ENCODE peak calls at places on chromosomes 7 and 10, in eight cellular contexts. Y, K, X, V, U, A, I and N are unnamed samples.

GRCh38 chr10:5575482-5576153 is 50.9 kb downstream of the CALML3 start:
- DNase-seq in Y (no peak), K (no peak), X (peak; percentile 86), V (peak; percentile 75), U (peak; percentile 61), A (peak; percentile 82), I (no peak), N (peak; percentile 48)

GRCh38 chr7:28630350-28630749 is 218.0 kb downstream of the CREB5 start:
- DNase-seq in Y (no peak), K (no peak), X (no peak), V (no peak), U (no peak), A (no peak), I (no peak), N (no peak)

GRCh38 chr7:23044581-23044980 is 30.7 kb upstream of the HYCC1 start:
- DNase-seq in Y (no peak), K (no peak), X (no peak), V (no peak), U (no peak), A (no peak), I (peak; percentile 20), N (no peak)

GRCh38 chr10:63723320-63723719 is 202.1 kb downstream of the REEP3 start:
- DNase-seq in Y (no peak), K (no peak), X (no peak), V (no peak), U (no peak), A (no peak), I (no peak), N (no peak)

GRCh38 chr10:109784236-109784635 is 139.1 kb downstream of the XPNPEP1 start:
- DNase-seq in Y (no peak), K (peak; percentile 14), X (no peak), V (peak; percentile 38), U (no peak), A (no peak), I (no peak), N (no peak)

GRCh38 chr7:133197972-133198544 is 54.8 kb upstream of the EXOC4 start:
- DNase-seq in Y (no peak), K (no peak), X (no peak), V (no peak), U (no peak), A (no peak), I (no peak), N (no peak)

GRCh38 chr10:98285416-98285815 is 17.4 kb upstream of the LOXL4 start:
- DNase-seq in Y (no peak), K (no peak), X (no peak), V (no peak), U (no peak), A (no peak), I (no peak), N (no peak)

GRCh38 chr10:89478085-89478738 is 57.2 kb downstream of the SLC16A12 start:
- DNase-seq in Y (no peak), K (no peak), X (no peak), V (peak; percentile 62), U (no peak), A (no peak), I (peak; percentile 18), N (no peak)

GRCh38 chr10:51029172-51029641 is 45.1 kb upstream of the PRKG1 start:
- DNase-seq in Y (no peak), K (peak; percentile 28), X (peak; percentile 86), V (peak; percentile 4), U (no peak), A (no peak), I (no peak), N (no peak)

GRCh38 chr10:28381465-28381864 is 78.6 kb upstream of the MPP7 start:
- DNase-seq in Y (no peak), K (no peak), X (no peak), V (no peak), U (no peak), A (no peak), I (no peak), N (no peak)

GRCh38 chr7:100407285-100408180 is 21.0 kb downstream of the ZCWPW1 start:
- DNase-seq in Y (peak; percentile 33), K (no peak), X (peak; percentile 81), V (peak; percentile 62), U (no peak), A (no peak), I (peak; percentile 72), N (peak; percentile 87)

GRCh38 chr10:110336111-110336721 is 31.5 kb upstream of the SMNDC1 start:
- DNase-seq in Y (no peak), K (peak; percentile 95), X (peak; percentile 91), V (peak; percentile 99), U (no peak), A (no peak), I (peak; percentile 78), N (peak; percentile 98)

DNA sequence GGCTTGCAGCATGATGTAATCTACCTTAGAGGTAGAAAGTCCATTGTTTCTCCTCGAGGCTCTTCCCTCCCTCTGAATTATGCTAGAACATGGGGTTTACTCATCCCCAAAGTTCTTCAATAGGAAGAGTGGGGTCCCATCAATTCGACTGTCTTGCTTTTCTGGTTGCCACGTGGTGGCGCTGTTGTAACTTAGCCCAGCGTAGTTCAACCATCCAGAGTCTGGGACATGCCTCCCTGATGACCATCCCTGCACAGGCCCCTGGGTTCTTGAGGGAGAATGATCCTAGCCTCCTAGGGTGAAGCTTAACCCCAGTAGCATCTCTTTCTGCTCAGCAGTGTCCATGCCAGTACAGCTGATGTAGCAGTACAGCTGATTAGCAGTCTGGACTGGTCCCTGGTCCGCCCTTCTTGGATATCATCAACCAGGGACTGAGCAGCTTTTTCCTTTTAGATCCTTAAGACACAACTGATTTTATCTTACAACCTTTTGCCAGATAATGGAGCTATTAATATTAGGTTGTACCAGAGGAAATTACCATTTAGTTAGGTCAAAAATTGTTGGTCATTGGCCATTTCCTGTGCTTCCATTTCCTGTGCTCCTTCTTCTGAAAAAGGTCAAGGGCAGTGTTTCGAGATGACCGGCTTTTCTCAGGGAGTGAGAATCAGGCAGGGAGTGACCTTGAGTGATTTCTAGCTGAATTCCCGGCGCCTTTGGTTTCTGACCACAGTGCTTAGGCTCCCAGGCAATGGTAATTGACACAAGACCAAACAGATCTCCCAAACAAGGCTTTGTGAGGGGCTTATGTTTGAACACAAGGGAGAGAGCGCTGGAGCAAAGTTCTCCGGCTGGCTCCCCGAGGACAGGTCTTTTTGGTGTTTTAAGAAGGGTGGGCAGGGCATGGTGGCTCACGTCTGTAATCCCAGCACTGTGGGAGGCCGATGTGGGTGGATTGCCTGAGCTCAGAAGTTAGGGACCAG is 65.4 kb downstream of the TACC2 start:
- DNase-seq in Y (no peak), K (no peak), X (peak; percentile 86), V (peak; percentile 28), U (peak; percentile 81), A (peak; percentile 84), I (peak; percentile 90), N (peak; percentile 84)
- TF ChIP-seq CTCF in Y (no peak), K (peak; percentile 49), X (peak; percentile 88), V (peak; percentile 63), U (peak; percentile 54), A (peak; percentile 64), I (peak; percentile 83), N (peak; percentile 86)

GRCh38 chr7:81719865-81720264 is 50.0 kb downstream of the HGF start:
- DNase-seq in Y (no peak), K (no peak), X (peak; percentile 37), V (no peak), U (no peak), A (no peak), I (no peak), N (no peak)

GRCh38 chr7:81721428-81721827 is 48.4 kb downstream of the HGF start:
- DNase-seq in Y (no peak), K (no peak), X (peak; percentile 70), V (peak; percentile 1), U (no peak), A (no peak), I (peak; percentile 3), N (peak; percentile 17)

GRCh38 chr7:81710751-81711150 is 59.1 kb downstream of the HGF start:
- DNase-seq in Y (no peak), K (no peak), X (no peak), V (no peak), U (no peak), A (no peak), I (no peak), N (no peak)

GRCh38 chr7:81714306-81714705 is 55.5 kb downstream of the HGF start:
- DNase-seq in Y (no peak), K (no peak), X (peak; percentile 68), V (peak; percentile 42), U (no peak), A (no peak), I (no peak), N (no peak)

GRCh38 chr7:81715984-81716588 is 53.8 kb downstream of the HGF start:
- DNase-seq in Y (no peak), K (no peak), X (peak; percentile 42), V (peak; percentile 35), U (no peak), A (no peak), I (peak; percentile 75), N (peak; percentile 72)
- TF ChIP-seq CTCF in Y (no peak), K (peak; percentile 52), X (peak; percentile 46), V (peak; percentile 34), U (peak; percentile 64), A (no peak), I (peak; percentile 76), N (peak; percentile 49)

GRCh38 chr10:32980242-32980557 is 22.2 kb upstream of the ITGB1 start:
- DNase-seq in Y (no peak), K (no peak), X (no peak), V (no peak), U (no peak), A (no peak), I (no peak), N (no peak)

GRCh38 chr10:32979041-32979440 is 21.0 kb upstream of the ITGB1 start:
- DNase-seq in Y (no peak), K (no peak), X (peak; percentile 86), V (peak; percentile 45), U (no peak), A (no peak), I (no peak), N (no peak)

GRCh38 chr10:32981760-32982159 is 23.7 kb upstream of the ITGB1 start:
- DNase-seq in Y (peak; percentile 20), K (no peak), X (peak; percentile 73), V (peak; percentile 70), U (no peak), A (no peak), I (peak; percentile 92), N (peak; percentile 93)

GRCh38 chr10:32982293-32982709 is 24.3 kb upstream of the ITGB1 start:
- DNase-seq in Y (no peak), K (no peak), X (peak; percentile 92), V (peak; percentile 93), U (no peak), A (no peak), I (peak; percentile 93), N (peak; percentile 83)

GRCh38 chr10:32980558-32981468 is 22.8 kb upstream of the ITGB1 start:
- DNase-seq in Y (peak; percentile 85), K (peak; percentile 97), X (peak; percentile 98), V (peak; percentile 99), U (peak; percentile 95), A (peak; percentile 98), I (peak; percentile 100), N (peak; percentile 99)
- TF ChIP-seq CTCF in Y (no peak), K (no peak), X (no peak), V (no peak), U (no peak), A (no peak), I (no peak), N (no peak)

DNA sequence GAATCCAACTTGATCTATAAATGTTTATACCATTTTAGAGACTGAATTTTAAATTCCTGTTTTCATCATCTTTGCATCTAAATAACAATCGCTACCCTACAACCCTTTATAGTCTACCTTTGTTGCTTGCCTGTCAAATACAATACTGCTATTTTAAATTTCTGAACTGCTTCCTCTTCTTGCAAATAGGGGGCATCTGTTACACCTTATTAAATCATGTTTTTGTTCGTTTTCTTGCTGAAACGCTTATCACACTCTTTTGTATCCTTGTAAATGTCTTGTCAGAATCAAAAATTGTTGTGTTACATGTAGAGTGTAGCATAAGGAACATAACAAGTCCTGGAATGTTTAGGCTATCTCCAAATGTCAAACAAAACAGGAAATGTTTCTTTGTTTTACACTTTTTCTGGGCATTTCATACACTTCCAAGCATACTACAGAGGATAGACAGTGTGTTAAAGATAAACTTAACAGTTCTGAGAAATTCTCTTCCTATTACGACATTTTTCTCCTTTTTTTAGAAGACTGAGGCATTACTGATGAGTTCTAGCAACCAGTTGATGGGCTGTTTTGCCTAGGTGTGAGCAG is 281.3 kb downstream of the GPR158 start:
- DNase-seq in Y (no peak), K (no peak), X (peak; percentile 39), V (no peak), U (no peak), A (no peak), I (no peak), N (peak; percentile 94)
- TF ChIP-seq CTCF in Y (no peak), K (no peak), X (peak; percentile 6), V (no peak), U (no peak), A (no peak), I (no peak), N (peak; percentile 40)